ENCODE peak calls at places on chromosomes 2 and 18, in five cellular contexts. W, N, T, H and Q are unnamed samples.

GRCh38 chr2:32622570-32623310 is 5.1 kb upstream of the TTC27 start:
- DNase-seq in W (no peak), N (no peak), T (no peak), H (no peak), Q (no peak)

GRCh38 chr18:10070581-10071000 is 156.8 kb downstream of the VAPA start:
- DNase-seq in W (no peak), N (no peak), T (no peak), H (no peak), Q (no peak)

GRCh38 chr2:96142217-96143113 is 2.8 kb downstream of the DUSP2 start:
- DNase-seq in W (no peak), N (no peak), T (no peak), H (peak; percentile 57), Q (peak; percentile 73)

GRCh38 chr2:133221398-133221797 is 346.9 kb downstream of the NCKAP5 start:
- DNase-seq in W (no peak), N (no peak), T (no peak), H (no peak), Q (no peak)

GRCh38 chr2:118750959-118751565 is 96.4 kb downstream of the EN1 start:
- DNase-seq in W (no peak), N (no peak), T (no peak), H (no peak), Q (no peak)

GRCh38 chr2:186306754-186307153 is 179.3 kb upstream of the ZC3H15 start:
- DNase-seq in W (no peak), N (no peak), T (no peak), H (no peak), Q (no peak)

GRCh38 chr2:24304098-24304497 is 56.2 kb downstream of the ITSN2 start:
- DNase-seq in W (peak; percentile 82), N (no peak), T (peak; percentile 76), H (no peak), Q (no peak)

GRCh38 chr18:8151176-8151575 is 458.1 kb upstream of the RAB12 start:
- DNase-seq in W (no peak), N (no peak), T (no peak), H (no peak), Q (no peak)

GRCh38 chr2:167582619-167583018 is 664.8 kb downstream of the STK39 start:
- DNase-seq in W (no peak), N (no peak), T (no peak), H (no peak), Q (no peak)

GRCh38 chr2:160842286-160842685 is 317.9 kb upstream of the TANK start:
- DNase-seq in W (no peak), N (no peak), T (no peak), H (no peak), Q (no peak)

GRCh38 chr18:67766930-67767329 is 250.4 kb upstream of the DSEL start:
- DNase-seq in W (peak; percentile 78), N (no peak), T (no peak), H (no peak), Q (no peak)

GRCh38 chr2:147789720-147790119 is 55.1 kb upstream of the ACVR2A start:
- DNase-seq in W (no peak), N (no peak), T (no peak), H (no peak), Q (no peak)

GRCh38 chr2:203683932-203684556 is 22.4 kb upstream of the CD28 start:
- DNase-seq in W (peak; percentile 55), N (no peak), T (no peak), H (no peak), Q (no peak)

GRCh38 chr2:109423556-109424359 is 190.0 kb downstream of the SEPTIN10 start:
- DNase-seq in W (no peak), N (no peak), T (peak; percentile 26), H (no peak), Q (no peak)

GRCh38 chr18:76468345-76469275 is 26.4 kb downstream of the ZNF516 start:
- DNase-seq in W (no peak), N (no peak), T (no peak), H (no peak), Q (no peak)

GRCh38 chr2:10144771-10145518 is 22.4 kb downstream of the RRM2 start:
- DNase-seq in W (no peak), N (no peak), T (no peak), H (no peak), Q (no peak)

GRCh38 chr2:168603439-168603961 is 147.4 kb downstream of the CERS6 start:
- DNase-seq in W (no peak), N (no peak), T (no peak), H (no peak), Q (no peak)

GRCh38 chr2:138177693-138178092 is 213.4 kb downstream of the HNMT start:
- DNase-seq in W (no peak), N (no peak), T (no peak), H (no peak), Q (no peak)

GRCh38 chr2:71933467-71934319 is 214.0 kb downstream of the CYP26B1 start:
- DNase-seq in W (no peak), N (peak; percentile 28), T (no peak), H (no peak), Q (no peak)

GRCh38 chr2:166440313-166440712 is 53.7 kb downstream of the SCN7A start:
- DNase-seq in W (no peak), N (no peak), T (no peak), H (no peak), Q (no peak)

GRCh38 chr2:7418343-7418742 is 501.1 kb downstream of the RNF144A start:
- DNase-seq in W (no peak), N (no peak), T (no peak), H (no peak), Q (no peak)

GRCh38 chr2:234322766-234323465 is 174.0 kb downstream of the ARL4C start:
- DNase-seq in W (no peak), N (no peak), T (no peak), H (peak; percentile 71), Q (no peak)

GRCh38 chr2:64492821-64493220 is 31.3 kb upstream of the AFTPH start:
- DNase-seq in W (no peak), N (no peak), T (no peak), H (no peak), Q (no peak)

GRCh38 chr2:20571644-20572215 is 79.2 kb downstream of the HS1BP3 start:
- DNase-seq in W (no peak), N (no peak), T (no peak), H (no peak), Q (no peak)

GRCh38 chr2:158994920-158995676 is 26.7 kb downstream of the TANC1 start:
- DNase-seq in W (no peak), N (no peak), T (no peak), H (no peak), Q (no peak)

GRCh38 chr18:75130591-75131274 is 78.2 kb downstream of the PTGR3 start:
- DNase-seq in W (no peak), N (no peak), T (no peak), H (no peak), Q (no peak)

GRCh38 chr2:207133493-207133861 is 32.3 kb downstream of the KLF7 start:
- DNase-seq in W (no peak), N (no peak), T (no peak), H (no peak), Q (no peak)

GRCh38 chr2:238513346-238513745 is 86.6 kb downstream of the ASB1 start:
- DNase-seq in W (no peak), N (peak; percentile 42), T (no peak), H (no peak), Q (no peak)

GRCh38 chr18:52160652-52161051 is 179.3 kb upstream of the DCC start:
- DNase-seq in W (no peak), N (no peak), T (peak; percentile 32), H (no peak), Q (no peak)

GRCh38 chr2:96655491-96655973 is 13.0 kb downstream of the FER1L5 start:
- DNase-seq in W (no peak), N (no peak), T (no peak), H (no peak), Q (no peak)

DNA sequence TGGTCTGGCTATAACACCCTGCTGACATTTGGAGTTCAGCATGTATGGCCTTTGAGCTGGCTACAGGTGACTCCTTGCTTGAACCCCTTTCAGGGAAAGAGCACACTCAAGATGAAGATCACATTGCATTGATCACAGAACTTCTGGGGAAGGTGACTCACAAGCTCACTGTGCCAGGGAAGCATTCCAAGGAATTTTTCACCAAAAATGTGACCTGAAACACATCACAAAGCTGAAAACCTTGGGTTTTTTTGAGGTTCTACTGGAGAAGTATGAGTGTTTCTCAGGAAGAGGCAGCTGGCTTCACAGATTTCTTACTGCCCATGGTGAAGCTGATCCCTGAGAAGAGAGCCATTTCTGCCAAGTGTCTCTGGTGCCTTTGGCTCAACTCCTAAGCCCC is 879.0 kb downstream of the CBLN2 start:
- DNase-seq in W (peak; percentile 15), N (no peak), T (no peak), H (no peak), Q (no peak)
- H3K9me3 ChIP-seq in W (peaks cover 2% of the 10 kb centered on the region), N (peaks cover 10% of the 10 kb centered on the region), T (no peaks in the 10 kb centered on the region), H (no peaks in the 10 kb centered on the region), Q (no peaks in the 10 kb centered on the region)

GRCh38 chr2:236641051-236641450 is 71.4 kb downstream of the ACKR3 start:
- DNase-seq in W (no peak), N (no peak), T (no peak), H (no peak), Q (no peak)
- H3K9me3 ChIP-seq in W (peaks cover 20% of the 10 kb centered on the region), N (no peaks in the 10 kb centered on the region), T (no peaks in the 10 kb centered on the region), H (no peaks in the 10 kb centered on the region), Q (no peaks in the 10 kb centered on the region)

GRCh38 chr2:41495050-41495449 is 552.8 kb upstream of the PKDCC start:
- DNase-seq in W (no peak), N (no peak), T (no peak), H (no peak), Q (no peak)

GRCh38 chr2:41496908-41497307 is 550.9 kb upstream of the PKDCC start:
- DNase-seq in W (no peak), N (no peak), T (no peak), H (no peak), Q (no peak)

GRCh38 chr2:41502752-41503151 is 545.1 kb upstream of the PKDCC start:
- DNase-seq in W (no peak), N (no peak), T (no peak), H (no peak), Q (no peak)

GRCh38 chr2:41500895-41501294 is 546.9 kb upstream of the PKDCC start:
- DNase-seq in W (no peak), N (no peak), T (no peak), H (no peak), Q (no peak)

DNA sequence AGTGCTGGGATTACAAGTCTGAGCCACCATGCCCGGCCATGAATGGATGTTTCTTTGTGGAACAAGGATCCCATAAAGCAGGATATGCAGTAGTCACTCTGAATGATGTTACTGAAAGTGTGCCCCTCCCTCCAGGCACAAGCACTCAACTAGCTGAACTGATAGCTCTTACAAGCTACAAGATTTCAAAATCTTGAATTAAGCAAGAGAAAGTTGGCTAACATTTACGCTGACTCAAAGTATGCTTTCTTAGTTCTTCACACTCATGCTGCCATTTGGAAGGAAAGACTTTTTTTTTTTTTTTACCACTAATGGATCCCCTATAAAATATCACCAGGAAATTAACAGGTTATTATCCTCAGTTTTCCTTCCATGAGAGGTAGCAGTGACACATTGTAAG is 549.0 kb upstream of the PKDCC start:
- DNase-seq in W (no peak), N (no peak), T (no peak), H (no peak), Q (no peak)
- H3K9me3 ChIP-seq in W (peaks cover 24% of the 10 kb centered on the region), N (peaks cover 14% of the 10 kb centered on the region), T (no peaks in the 10 kb centered on the region), H (peaks cover 4% of the 10 kb centered on the region), Q (peaks cover 34% of the 10 kb centered on the region)

DNA sequence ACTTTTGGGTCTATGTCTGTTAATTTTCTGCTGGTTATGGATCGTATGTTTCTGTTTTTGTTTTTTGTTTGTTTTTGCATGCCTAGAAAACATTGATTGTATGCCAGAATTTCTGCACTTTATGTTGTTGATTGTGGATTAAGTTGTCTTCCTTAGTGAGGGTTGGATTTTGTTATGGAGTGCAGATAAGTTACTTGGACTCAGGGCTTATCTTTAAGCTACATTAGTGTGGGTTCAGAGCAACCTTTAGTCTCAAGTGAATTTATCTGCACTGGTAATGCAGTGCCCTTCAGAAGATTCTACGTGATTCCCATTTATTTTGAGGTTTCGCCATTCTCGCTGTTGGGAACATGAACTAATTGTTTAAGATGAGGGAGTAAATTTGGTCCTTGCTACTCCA is 32.9 kb downstream of the UBR3 start:
- DNase-seq in W (no peak), N (no peak), T (no peak), H (no peak), Q (no peak)
- H3K9me3 ChIP-seq in W (no peaks in the 10 kb centered on the region), N (no peaks in the 10 kb centered on the region), T (no peaks in the 10 kb centered on the region), H (no peaks in the 10 kb centered on the region), Q (no peaks in the 10 kb centered on the region)